ENCODE peak calls at places on chromosomes 5 and 9, in eight cellular contexts. Y, G, Q, I, O, L, E and A are unnamed samples.

GRCh38 chr9:32551491-32552049 is 557 bp upstream of the SMIM27 start:
- DNase-seq in L (peak), O (peak), Q (peak), I (no peak), E (peak), G (peak), Y (no peak), A (no peak)

GRCh38 chr9:112493738-112494137 is 7.1 kb downstream of the KIAA1958 start:
- DNase-seq in G (no peak), I (no peak), O (peak), Y (no peak), Q (no peak), E (no peak), L (no peak), A (no peak)

GRCh38 chr9:121670447-121670846 is 19.0 kb downstream of the DAB2IP start:
- DNase-seq in Q (no peak), G (no peak), O (peak), L (no peak), E (no peak), Y (no peak), I (no peak), A (no peak)

GRCh38 chr5:143395638-143396352 is 7.7 kb downstream of the NR3C1 start:
- DNase-seq in Q (no peak), Y (no peak), E (no peak), L (peak), I (no peak), O (peak), G (peak), A (no peak)

GRCh38 chr5:61329729-61330128 is 2.3 kb upstream of the ZSWIM6 start:
- DNase-seq in G (peak), I (no peak), L (peak), E (peak), Q (no peak), O (no peak), Y (no peak), A (no peak)

GRCh38 chr9:133003671-133004090 is 25.2 kb downstream of the GFI1B start:
- DNase-seq in L (no peak), I (no peak), E (no peak), O (no peak), Y (no peak), G (no peak), Q (no peak), A (no peak)

GRCh38 chr9:118609355-118610044 is 759.7 kb downstream of the BRINP1 start:
- DNase-seq in O (peak), E (no peak), Y (no peak), I (no peak), G (no peak), L (peak), Q (no peak), A (no peak)

GRCh38 chr5:168607946-168608345 is 28.8 kb upstream of the PANK3 start:
- DNase-seq in Q (no peak), I (no peak), O (no peak), G (no peak), Y (no peak), L (no peak), E (no peak), A (no peak)

GRCh38 chr5:126871441-126871840 is 94.5 kb downstream of the LMNB1 start:
- DNase-seq in L (no peak), G (no peak), I (no peak), Q (no peak), E (no peak), Y (no peak), O (peak), A (no peak)

GRCh38 chr5:23204111-23204510 is 303.3 kb upstream of the PRDM9 start:
- DNase-seq in Y (no peak), L (no peak), O (no peak), E (no peak), G (no peak), Q (no peak), I (no peak), A (no peak)

GRCh38 chr5:159514229-159514822 is 184.0 kb upstream of the IL12B start:
- DNase-seq in G (no peak), L (no peak), Q (peak), E (no peak), I (no peak), O (peak), Y (no peak), A (no peak)

GRCh38 chr5:156051972-156052371 is 275.0 kb upstream of the SGCD start:
- DNase-seq in E (no peak), G (no peak), O (no peak), Q (no peak), L (no peak), Y (no peak), I (no peak), A (no peak)

GRCh38 chr5:138035605-138036537 is 3.0 kb upstream of the FAM13B start:
- DNase-seq in I (peak), Q (peak), Y (no peak), G (peak), E (peak), L (peak), O (peak), A (no peak)
- TF ChIP-seq CTCF in I (peak), Q (peak), Y (peak), G (peak), E (peak), L (peak), O (peak), A (peak)

GRCh38 chr5:115884704-115885103 is 43.0 kb downstream of the AP3S1 start:
- DNase-seq in O (no peak), I (no peak), G (no peak), L (no peak), E (no peak), Q (no peak), Y (no peak), A (no peak)

DNA sequence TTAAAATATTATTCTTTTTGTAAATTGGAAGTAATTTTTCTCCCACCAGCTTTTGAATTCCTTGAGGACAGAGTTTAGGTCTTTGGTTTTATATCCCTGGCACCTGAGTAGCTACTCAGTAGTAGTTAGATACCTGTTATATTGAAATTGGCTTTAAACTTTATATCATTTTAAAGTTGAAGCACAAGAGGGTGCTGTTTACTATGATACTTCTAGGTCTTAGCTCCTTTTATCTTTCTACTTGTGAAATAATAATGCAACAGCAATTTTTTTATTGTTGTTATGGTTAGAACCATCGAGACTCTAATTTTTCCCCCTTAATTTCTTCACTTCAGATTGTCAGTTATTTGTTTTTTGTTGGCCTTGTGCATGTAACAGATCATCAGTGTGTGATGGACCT is 46.3 kb downstream of the AP3S1 start:
- DNase-seq in Q (no peak), E (peak), I (no peak), O (peak), G (no peak), L (no peak), Y (no peak), A (no peak)
- TF ChIP-seq CTCF in Q (peak), E (no peak), I (no peak), O (no peak), G (no peak), L (no peak), Y (no peak), A (peak)

DNA sequence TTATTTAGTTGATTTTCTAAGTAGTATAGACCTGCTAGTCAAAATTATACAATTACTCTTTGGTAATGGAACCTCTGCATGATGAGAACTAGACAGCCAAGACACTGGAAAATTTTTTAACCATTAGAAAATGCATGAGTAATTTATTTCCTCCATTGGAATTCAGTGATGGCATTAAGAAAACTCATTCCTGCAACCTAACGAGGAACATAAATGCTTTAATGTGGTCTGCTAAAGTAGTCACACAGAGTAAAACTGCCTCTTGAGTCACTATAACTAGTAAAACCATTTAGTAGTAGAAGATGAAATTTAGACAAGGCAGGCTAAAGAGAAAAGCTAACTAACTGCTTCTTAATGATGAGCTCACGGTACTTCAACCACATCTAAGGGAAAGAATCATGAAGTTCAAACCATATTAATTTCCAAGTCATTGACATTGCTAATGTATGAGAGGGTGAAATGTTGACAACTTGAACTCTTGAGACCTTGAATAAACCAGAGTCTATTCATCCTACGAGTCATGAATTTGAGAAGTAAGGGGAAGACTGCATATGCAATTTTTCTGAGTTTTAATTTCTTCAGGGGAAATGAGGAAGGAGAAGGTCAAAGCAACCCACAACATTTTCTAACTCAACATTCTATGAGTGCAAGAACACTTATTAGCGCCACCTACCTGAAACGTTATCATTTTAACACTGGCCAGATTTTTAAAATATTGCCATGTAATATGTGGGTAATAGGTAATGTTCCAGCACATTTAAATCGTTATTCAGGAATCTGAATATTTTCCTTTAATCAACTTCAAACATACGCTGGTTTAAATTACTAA is 74.4 kb downstream of the GLIS3 start:
- DNase-seq in E (no peak), L (no peak), G (no peak), O (peak), I (no peak), Q (no peak), Y (no peak), A (no peak)
- TF ChIP-seq CTCF in E (no peak), L (no peak), G (peak), O (peak), I (no peak), Q (no peak), Y (no peak), A (no peak)

DNA sequence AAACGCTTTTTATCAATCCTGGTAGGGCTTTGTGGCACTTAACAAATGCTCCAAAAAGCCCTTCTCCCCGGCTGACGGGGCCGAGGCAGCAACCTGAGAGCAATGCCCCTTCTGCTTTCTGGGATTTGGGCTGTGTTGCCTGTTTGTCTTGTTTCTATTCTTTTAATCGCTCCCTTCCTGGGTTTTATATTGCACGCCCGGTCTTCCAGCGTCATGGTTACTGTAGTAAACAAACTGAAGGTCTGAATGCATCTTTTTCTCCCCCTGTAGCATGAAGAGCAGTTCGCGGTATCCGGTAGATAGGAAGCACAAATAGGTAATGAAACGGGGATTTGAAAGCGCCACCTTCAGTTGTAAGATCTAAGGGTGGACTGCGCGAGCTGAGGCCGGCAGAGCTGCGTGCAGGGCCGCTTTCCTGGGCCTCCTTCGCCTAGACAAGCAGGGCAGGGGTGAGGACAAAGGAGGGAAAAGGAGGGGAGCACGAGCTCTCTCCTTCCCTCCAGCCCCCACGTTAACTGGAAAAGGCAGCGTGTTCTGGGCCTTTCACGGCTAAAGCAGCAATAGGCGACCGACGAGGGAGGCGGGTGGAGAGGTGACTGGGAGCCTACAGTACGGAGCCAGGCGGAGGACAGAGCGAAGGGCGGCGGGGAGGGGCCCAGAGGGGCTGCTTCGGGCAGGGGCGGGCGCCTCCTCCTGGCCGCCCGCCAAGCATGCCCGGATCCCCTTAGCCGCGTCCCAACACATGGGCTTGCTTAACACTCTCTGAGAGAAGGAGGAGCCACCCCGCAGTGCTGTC is 49.3 kb upstream of the ZNF366 start:
- DNase-seq in I (peak), Q (peak), Y (peak), L (no peak), O (peak), G (peak), E (peak), A (peak)
- TF ChIP-seq CTCF in I (peak), Q (peak), Y (no peak), L (no peak), O (no peak), G (peak), E (no peak), A (peak)

GRCh38 chr5:90866333-90866732 is 307.7 kb downstream of the ADGRV1 start:
- DNase-seq in O (peak), E (peak), L (peak), I (no peak), Y (no peak), G (peak), Q (peak), A (no peak)
- TF ChIP-seq CTCF in O (peak), E (peak), L (peak), I (peak), Y (peak), G (peak), Q (peak), A (peak)

DNA sequence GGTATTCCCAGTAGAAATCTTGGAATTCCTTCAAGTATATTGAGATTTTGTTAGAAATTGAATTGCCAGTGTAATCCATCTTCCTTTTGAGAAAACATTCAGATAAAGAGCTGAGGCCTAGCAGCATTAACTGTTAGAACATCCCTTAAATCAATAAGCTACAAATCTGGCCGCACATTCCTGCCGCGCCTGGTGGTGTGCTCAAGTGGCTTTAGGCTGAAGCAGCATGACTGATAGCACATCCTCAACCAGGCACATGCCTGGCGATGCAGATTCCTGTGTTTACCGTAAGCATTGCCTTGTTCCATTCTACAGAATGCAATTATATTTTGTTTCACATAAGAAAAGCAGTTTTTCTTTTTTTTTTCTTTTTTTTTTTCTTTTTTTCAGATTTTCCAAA is 29.2 kb downstream of the PPIC start:
- DNase-seq in L (no peak), G (no peak), Q (peak), E (no peak), Y (no peak), I (no peak), O (no peak), A (no peak)
- TF ChIP-seq CTCF in L (no peak), G (no peak), Q (no peak), E (no peak), Y (no peak), I (no peak), O (no peak), A (no peak)

DNA sequence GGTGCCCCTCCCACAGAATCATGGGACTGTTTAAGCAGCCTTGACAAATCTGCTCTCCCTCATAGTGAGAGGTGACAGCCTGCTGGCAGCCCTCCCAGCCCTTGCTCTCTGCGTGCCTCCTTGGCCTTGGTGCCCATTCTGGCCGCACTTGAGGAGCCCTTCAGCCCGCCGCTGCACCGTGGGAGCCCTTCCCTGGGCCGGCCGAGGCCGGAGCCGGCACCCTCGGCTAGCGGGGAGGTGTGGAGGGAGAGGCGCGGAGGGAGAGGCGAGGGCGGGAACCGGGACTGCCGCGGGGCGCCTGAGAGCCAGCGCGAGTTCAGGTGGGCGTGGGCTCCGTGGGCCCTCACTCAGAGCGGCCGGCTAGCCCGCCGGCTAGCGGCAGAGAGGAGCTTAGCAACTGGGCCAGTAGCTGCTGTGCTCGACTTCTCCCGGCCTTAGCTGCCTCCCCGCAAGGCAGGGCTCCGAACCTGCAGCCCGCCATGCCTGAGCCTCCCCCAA is 125.9 kb upstream of the MYO10 start:
- DNase-seq in Y (no peak), L (no peak), O (no peak), I (no peak), G (no peak), Q (no peak), E (no peak), A (no peak)
- TF ChIP-seq CTCF in Y (no peak), L (no peak), O (no peak), I (no peak), G (no peak), Q (no peak), E (no peak), A (no peak)

GRCh38 chr9:29211681-29212589 is 1638.7 kb upstream of the C9orf72 start:
- DNase-seq in I (peak), E (peak), L (peak), O (no peak), G (peak), Q (peak), Y (no peak), A (peak)
- TF ChIP-seq CTCF in I (no peak), E (peak), L (peak), O (peak), G (peak), Q (peak), Y (peak), A (peak)

GRCh38 chr9:82911997-82912396 is 150.9 kb downstream of the RASEF start:
- DNase-seq in L (no peak), E (no peak), G (no peak), Q (no peak), Y (no peak), I (no peak), O (no peak), A (no peak)

DNA sequence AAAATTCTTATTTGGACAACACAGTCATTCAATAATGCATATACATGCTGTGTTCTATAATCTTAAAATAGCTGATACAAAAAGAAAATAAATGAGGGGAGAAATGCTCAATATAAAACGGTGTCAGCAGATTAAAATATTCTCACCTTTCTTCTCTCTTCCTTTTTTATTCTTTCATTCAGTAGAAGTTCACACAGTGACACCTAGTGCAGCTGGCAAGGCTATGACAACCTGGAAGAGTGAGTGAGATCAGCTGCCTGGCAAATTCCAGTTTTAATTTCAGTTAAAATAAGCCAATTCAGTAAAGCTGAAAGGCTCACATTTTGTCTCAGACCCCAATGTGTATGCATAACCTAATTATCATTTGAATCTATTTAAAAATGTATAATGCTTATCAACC is 150.3 kb downstream of the RASEF start:
- DNase-seq in G (no peak), I (no peak), L (peak), Y (no peak), E (no peak), Q (no peak), O (no peak), A (no peak)
- TF ChIP-seq CTCF in G (no peak), I (no peak), L (peak), Y (no peak), E (no peak), Q (no peak), O (no peak), A (no peak)

DNA sequence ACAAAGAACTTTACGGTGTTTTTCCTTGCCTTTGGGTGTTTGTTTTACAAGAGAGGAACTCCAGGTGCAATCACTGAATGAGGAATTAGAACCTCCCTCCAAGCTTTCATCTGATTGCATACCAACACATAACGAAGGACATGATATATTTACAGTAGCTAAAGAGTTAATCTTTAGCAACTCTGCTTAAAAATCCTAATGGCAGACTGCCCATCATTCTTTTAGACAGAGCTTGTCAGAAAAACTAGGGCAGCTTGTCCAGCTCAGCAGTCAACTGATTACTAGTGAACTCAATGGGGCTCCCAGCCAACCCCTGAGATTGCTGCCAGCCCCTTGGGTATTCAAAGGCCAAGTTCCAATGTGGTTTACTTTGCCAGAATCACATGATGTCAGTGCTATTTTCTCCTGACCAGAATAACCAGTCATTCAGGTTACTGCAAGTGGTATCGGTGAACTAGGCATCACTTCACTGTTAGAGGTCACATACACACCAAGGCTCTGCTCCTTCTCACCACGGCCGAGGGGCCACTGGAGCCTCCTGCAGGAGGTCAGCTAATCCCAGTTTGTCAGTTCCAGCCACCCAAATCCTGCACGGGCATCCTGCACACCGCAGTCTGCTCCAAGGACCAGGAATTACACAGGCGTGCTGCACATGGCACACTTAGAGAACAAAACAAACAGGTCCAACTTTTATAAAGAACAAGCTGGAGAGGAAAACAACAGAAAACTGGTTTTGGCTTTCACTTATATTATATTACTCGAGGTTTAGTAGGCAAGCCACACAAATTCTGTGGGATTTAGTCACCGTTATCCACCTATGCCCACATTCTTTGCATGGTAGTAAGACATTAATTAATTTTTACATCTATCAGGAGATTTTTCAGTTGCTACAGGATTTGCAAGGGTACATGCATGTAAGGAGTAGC is 62.5 kb downstream of the NFIB start:
- DNase-seq in L (peak), O (peak), Q (no peak), E (peak), G (no peak), Y (peak), I (peak), A (no peak)
- TF ChIP-seq CTCF in L (no peak), O (no peak), Q (peak), E (no peak), G (no peak), Y (no peak), I (no peak), A (no peak)